ENCODE peak calls at places on chromosomes 13 and 19, in seven cellular contexts. One of them, this sample, is unnamed.

GRCh38 chr13:43293986-43294880 is 270.8 kb downstream of the DNAJC15 start:
- DNase-seq in OCI-LY7: no peak
- DNase-seq in fibroblast of lung: peak; percentile 36
- DNase-seq in GM23338: no peak
- DNase-seq in H9: no peak
- DNase-seq in neuronal stem cell: no peak
- DNase-seq in mammary epithelial cell: no peak
- DNase-seq in this sample: no peak

GRCh38 chr19:40650749-40651305 is 39.6 kb downstream of the NUMBL start:
- DNase-seq in mammary epithelial cell: no peak
- DNase-seq in OCI-LY7: no peak
- DNase-seq in neuronal stem cell: no peak
- DNase-seq in GM23338: no peak
- DNase-seq in fibroblast of lung: peak; percentile 94
- DNase-seq in H9: no peak
- DNase-seq in this sample: no peak

GRCh38 chr19:10009269-10009665 is 1.0 kb downstream of the COL5A3 start:
- DNase-seq in OCI-LY7: no peak
- DNase-seq in mammary epithelial cell: peak; percentile 24
- DNase-seq in neuronal stem cell: peak; percentile 70
- DNase-seq in GM23338: peak; percentile 87
- DNase-seq in H9: peak; percentile 63
- DNase-seq in fibroblast of lung: peak; percentile 89
- DNase-seq in this sample: peak; percentile 26

GRCh38 chr19:17767559-17767958 is 16.3 kb downstream of the FCHO1 start:
- DNase-seq in GM23338: no peak
- DNase-seq in H9: no peak
- DNase-seq in neuronal stem cell: no peak
- DNase-seq in fibroblast of lung: no peak
- DNase-seq in mammary epithelial cell: no peak
- DNase-seq in OCI-LY7: no peak
- DNase-seq in this sample: no peak

GRCh38 chr13:73741742-73742141 is 392.5 kb downstream of the KLF12 start:
- DNase-seq in mammary epithelial cell: no peak
- DNase-seq in OCI-LY7: no peak
- DNase-seq in GM23338: no peak
- DNase-seq in fibroblast of lung: no peak
- DNase-seq in neuronal stem cell: no peak
- DNase-seq in H9: no peak
- DNase-seq in this sample: no peak

GRCh38 chr13:110212529-110212928 is 94.4 kb downstream of the COL4A1 start:
- DNase-seq in H9: no peak
- DNase-seq in fibroblast of lung: no peak
- DNase-seq in neuronal stem cell: no peak
- DNase-seq in OCI-LY7: no peak
- DNase-seq in GM23338: no peak
- DNase-seq in mammary epithelial cell: no peak
- DNase-seq in this sample: no peak

GRCh38 chr13:106625578-106625977 is 57.6 kb upstream of the ARGLU1 start:
- DNase-seq in mammary epithelial cell: no peak
- DNase-seq in neuronal stem cell: no peak
- DNase-seq in fibroblast of lung: no peak
- DNase-seq in GM23338: no peak
- DNase-seq in OCI-LY7: no peak
- DNase-seq in H9: no peak
- DNase-seq in this sample: no peak

GRCh38 chr13:107680115-107680514 is 535.2 kb downstream of the LIG4 start:
- DNase-seq in OCI-LY7: no peak
- DNase-seq in H9: no peak
- DNase-seq in fibroblast of lung: peak; percentile 19
- DNase-seq in neuronal stem cell: no peak
- DNase-seq in mammary epithelial cell: no peak
- DNase-seq in GM23338: no peak
- DNase-seq in this sample: peak; percentile 4

GRCh38 chr13:33271759-33272158 is 13.8 kb downstream of the STARD13 start:
- DNase-seq in H9: no peak
- DNase-seq in neuronal stem cell: no peak
- DNase-seq in fibroblast of lung: no peak
- DNase-seq in OCI-LY7: no peak
- DNase-seq in mammary epithelial cell: no peak
- DNase-seq in GM23338: no peak
- DNase-seq in this sample: no peak

GRCh38 chr13:107392205-107392604 is 823.1 kb downstream of the LIG4 start:
- DNase-seq in mammary epithelial cell: no peak
- DNase-seq in OCI-LY7: no peak
- DNase-seq in H9: no peak
- DNase-seq in neuronal stem cell: no peak
- DNase-seq in fibroblast of lung: no peak
- DNase-seq in GM23338: no peak
- DNase-seq in this sample: no peak

GRCh38 chr13:57627663-57628062 is 3.9 kb upstream of the PCDH17 start:
- DNase-seq in mammary epithelial cell: no peak
- DNase-seq in OCI-LY7: peak; percentile 43
- DNase-seq in H9: no peak
- DNase-seq in fibroblast of lung: peak; percentile 59
- DNase-seq in GM23338: peak; percentile 51
- DNase-seq in neuronal stem cell: no peak
- DNase-seq in this sample: peak; percentile 51

DNA sequence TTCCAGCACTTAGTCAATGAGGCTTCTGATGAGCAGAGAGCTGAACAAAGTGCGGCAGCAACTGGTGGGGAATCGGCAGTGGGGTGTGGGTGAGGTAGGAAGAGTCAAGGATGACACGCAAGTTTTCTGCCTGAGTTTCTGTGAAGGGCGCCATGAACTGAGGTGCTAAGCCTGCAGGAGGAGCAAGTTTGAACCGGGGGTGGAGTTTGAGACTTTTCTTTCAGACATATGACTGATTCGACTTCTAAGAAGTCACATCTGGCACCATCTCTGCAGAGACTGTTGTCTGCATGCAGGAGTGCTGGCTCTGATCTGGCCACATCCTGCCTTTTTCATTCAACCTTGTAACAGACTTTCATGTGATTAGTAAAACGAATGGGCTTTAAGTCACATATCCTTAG is 14.8 kb upstream of the GPI start:
- DNase-seq in fibroblast of lung: no peak
- DNase-seq in mammary epithelial cell: no peak
- DNase-seq in OCI-LY7: peak; percentile 28
- DNase-seq in neuronal stem cell: no peak
- DNase-seq in H9: no peak
- DNase-seq in GM23338: no peak
- DNase-seq in this sample: no peak
- H2AFZ ChIP-seq in fibroblast of lung: no peak overlapping the region
- H2AFZ ChIP-seq in mammary epithelial cell: no peak overlapping the region
- H2AFZ ChIP-seq in OCI-LY7: no peak overlapping the region
- H2AFZ ChIP-seq in neuronal stem cell: no peak overlapping the region
- H2AFZ ChIP-seq in H9: no peak overlapping the region
- H2AFZ ChIP-seq in GM23338: no peak overlapping the region
- H2AFZ ChIP-seq in this sample: no peak overlapping the region

DNA sequence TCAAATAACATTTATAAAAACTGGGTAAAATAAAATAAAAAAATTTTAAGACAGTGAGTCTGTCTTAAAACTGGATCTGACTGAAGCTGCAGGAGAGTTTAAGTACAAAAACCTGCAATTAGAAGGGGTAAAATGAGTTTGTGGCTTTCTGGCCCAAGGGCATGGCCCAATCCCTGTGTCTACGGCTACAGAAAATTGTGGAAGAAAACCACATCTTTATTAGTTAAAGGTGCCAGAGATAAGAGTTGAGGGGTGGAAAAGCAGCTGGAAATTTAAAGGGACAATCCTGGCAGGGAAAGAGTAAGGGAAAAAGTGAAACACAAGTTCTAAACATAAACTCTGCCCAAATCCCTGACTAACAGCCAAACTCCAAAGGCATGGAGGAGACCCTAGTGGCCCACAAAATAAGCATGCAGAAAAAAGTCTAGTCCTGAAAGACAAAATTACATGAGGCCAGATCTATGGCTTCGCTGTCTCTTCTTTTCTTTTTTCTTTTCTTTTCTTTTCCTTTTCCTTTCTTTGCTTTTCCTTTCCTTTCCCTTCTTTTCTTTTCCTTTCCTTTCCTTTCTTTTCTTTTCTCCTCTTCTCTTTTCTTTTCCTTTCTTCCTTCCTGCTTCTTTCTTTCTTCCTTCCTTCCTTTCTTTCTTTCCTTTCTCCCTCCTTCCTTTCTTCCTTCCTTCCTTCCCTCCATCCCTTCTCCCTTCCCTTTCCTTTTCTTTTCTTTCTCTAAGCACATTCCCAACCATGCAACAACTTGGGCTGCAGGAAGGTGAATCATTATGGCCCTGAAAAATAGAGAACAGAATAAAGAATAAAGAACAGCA is 23.5 kb upstream of the DLEU7 start:
- DNase-seq in neuronal stem cell: no peak
- DNase-seq in fibroblast of lung: no peak
- DNase-seq in GM23338: no peak
- DNase-seq in H9: no peak
- DNase-seq in mammary epithelial cell: no peak
- DNase-seq in OCI-LY7: no peak
- DNase-seq in this sample: no peak
- H2AFZ ChIP-seq in neuronal stem cell: peak overlapping the region; percentile 56
- H2AFZ ChIP-seq in fibroblast of lung: no peak overlapping the region
- H2AFZ ChIP-seq in GM23338: peak overlapping the region; percentile 89
- H2AFZ ChIP-seq in H9: no peak overlapping the region
- H2AFZ ChIP-seq in mammary epithelial cell: no peak overlapping the region
- H2AFZ ChIP-seq in OCI-LY7: peak overlapping the region; percentile 46
- H2AFZ ChIP-seq in this sample: no peak overlapping the region

GRCh38 chr13:41017153-41017552 is 2.0 kb downstream of the ELF1 start:
- DNase-seq in GM23338: no peak
- DNase-seq in H9: no peak
- DNase-seq in fibroblast of lung: no peak
- DNase-seq in OCI-LY7: peak; percentile 80
- DNase-seq in mammary epithelial cell: peak; percentile 28
- DNase-seq in neuronal stem cell: no peak
- DNase-seq in this sample: peak; percentile 13

GRCh38 chr13:41017744-41018582 is 1.2 kb downstream of the ELF1 start:
- DNase-seq in fibroblast of lung: no peak
- DNase-seq in mammary epithelial cell: peak; percentile 19
- DNase-seq in neuronal stem cell: no peak
- DNase-seq in GM23338: no peak
- DNase-seq in H9: no peak
- DNase-seq in OCI-LY7: peak; percentile 66
- DNase-seq in this sample: peak; percentile 17

GRCh38 chr13:41019027-41019487 is at the start of gene ELF1:
- DNase-seq in mammary epithelial cell: peak; percentile 90
- DNase-seq in fibroblast of lung: peak; percentile 65
- DNase-seq in OCI-LY7: peak; percentile 95
- DNase-seq in H9: no peak
- DNase-seq in neuronal stem cell: no peak
- DNase-seq in GM23338: peak; percentile 35
- DNase-seq in this sample: peak; percentile 72

GRCh38 chr13:41018583-41018909 is 570 bp downstream of the ELF1 start:
- DNase-seq in OCI-LY7: no peak
- DNase-seq in GM23338: no peak
- DNase-seq in fibroblast of lung: no peak
- DNase-seq in neuronal stem cell: no peak
- DNase-seq in H9: no peak
- DNase-seq in mammary epithelial cell: no peak
- DNase-seq in this sample: no peak

GRCh38 chr13:41019578-41020347 is 647 bp upstream of the ELF1 start:
- DNase-seq in H9: no peak
- DNase-seq in neuronal stem cell: no peak
- DNase-seq in mammary epithelial cell: no peak
- DNase-seq in OCI-LY7: no peak
- DNase-seq in fibroblast of lung: no peak
- DNase-seq in GM23338: no peak
- DNase-seq in this sample: no peak
- H2AFZ ChIP-seq in H9: no peak overlapping the region
- H2AFZ ChIP-seq in neuronal stem cell: no peak overlapping the region
- H2AFZ ChIP-seq in mammary epithelial cell: no peak overlapping the region
- H2AFZ ChIP-seq in OCI-LY7: peak overlapping the region; percentile 24
- H2AFZ ChIP-seq in fibroblast of lung: no peak overlapping the region
- H2AFZ ChIP-seq in GM23338: no peak overlapping the region
- H2AFZ ChIP-seq in this sample: no peak overlapping the region

DNA sequence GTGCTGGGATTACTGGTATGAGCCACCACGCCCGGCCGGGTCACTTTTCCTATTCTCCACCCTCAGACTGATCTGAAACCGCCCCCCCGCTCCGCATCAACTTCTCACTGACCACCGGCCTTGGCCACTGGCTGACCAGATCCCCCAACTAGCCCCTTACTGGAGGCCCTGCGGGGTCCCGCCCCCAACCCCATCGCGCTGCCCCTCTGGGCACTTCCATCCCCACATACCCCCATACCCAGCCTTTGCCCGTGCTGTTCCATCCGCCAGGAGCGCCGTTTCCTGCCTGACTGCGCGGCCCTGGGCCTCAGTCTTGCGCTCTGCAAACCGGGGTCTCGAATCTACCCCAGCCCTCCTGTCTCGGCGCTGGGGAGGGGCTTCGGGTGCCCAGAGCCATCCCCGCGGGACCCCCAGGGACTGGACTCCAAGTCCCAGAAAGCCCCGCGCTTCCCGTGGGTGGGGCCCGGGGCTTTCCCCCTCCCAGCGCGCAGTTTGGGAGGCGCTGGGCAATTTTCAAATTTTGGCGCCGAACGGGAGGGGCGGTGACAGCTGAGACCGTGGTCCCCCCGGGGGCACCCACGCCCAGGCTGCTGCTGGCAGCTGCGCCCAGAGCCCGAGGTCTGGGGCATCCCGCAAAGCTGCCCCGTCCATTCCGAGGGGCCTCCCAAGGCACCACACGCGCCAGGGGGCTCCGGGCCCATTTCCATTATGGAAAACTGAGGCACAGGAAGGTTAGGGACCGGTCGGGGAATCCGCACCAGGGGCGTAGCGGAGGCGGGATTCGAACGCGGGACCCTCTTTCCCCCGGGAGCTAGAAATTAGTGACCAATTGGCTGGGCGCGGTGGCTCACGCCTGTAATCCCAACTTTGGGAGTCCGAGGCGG is 5.2 kb upstream of the LMNB2 start:
- DNase-seq in fibroblast of lung: peak; percentile 49
- DNase-seq in OCI-LY7: peak; percentile 77
- DNase-seq in GM23338: peak; percentile 80
- DNase-seq in neuronal stem cell: peak; percentile 56
- DNase-seq in H9: peak; percentile 84
- DNase-seq in mammary epithelial cell: peak; percentile 59
- DNase-seq in this sample: peak; percentile 71
- H2AFZ ChIP-seq in fibroblast of lung: peak overlapping the region; percentile 86
- H2AFZ ChIP-seq in OCI-LY7: peak overlapping the region; percentile 100
- H2AFZ ChIP-seq in GM23338: peak overlapping the region; percentile 91
- H2AFZ ChIP-seq in neuronal stem cell: peak overlapping the region; percentile 88
- H2AFZ ChIP-seq in H9: no peak overlapping the region
- H2AFZ ChIP-seq in mammary epithelial cell: peak overlapping the region; percentile 95
- H2AFZ ChIP-seq in this sample: peak overlapping the region; percentile 42

This sample was measured in endothelial cell of umbilical vein.